ENCODE peak calls at places on chromosomes 7 and 10, in six cellular contexts. U is foreskin keratinocyte, W is IMR-90, X is psoas muscle, D is mammary epithelial cell, M is substantia nigra. B is an unnamed sample.

GRCh38 chr10:102120987-102121738 is 995 bp upstream of the LDB1 start:
- DNase-seq in W (peak; percentile 90), X (peak; percentile 73), U (no peak), M (no peak), D (no peak), B (no peak)

GRCh38 chr7:111753968-111754367 is 191.7 kb upstream of the IMMP2L start:
- DNase-seq in U (no peak), D (no peak), W (peak; percentile 33), M (no peak), X (no peak), B (no peak)

GRCh38 chr7:77797734-77798393 is 370 bp downstream of the TMEM60 start:
- DNase-seq in D (no peak), X (peak; percentile 74), W (peak; percentile 34), M (no peak), U (no peak), B (peak; percentile 33)

GRCh38 chr10:105146436-105146835 is 505.3 kb downstream of the SORCS3 start:
- DNase-seq in W (no peak), D (peak; percentile 8), X (no peak), M (no peak), U (no peak), B (no peak)

GRCh38 chr10:110434477-110435096 is 63.1 kb upstream of the DUSP5 start:
- DNase-seq in W (no peak), D (no peak), U (no peak), X (peak; percentile 39), M (no peak), B (no peak)

GRCh38 chr10:18195060-18195799 is 55.0 kb downstream of the CACNB2 start:
- DNase-seq in M (no peak), X (no peak), U (no peak), W (peak; percentile 70), D (no peak), B (no peak)

GRCh38 chr7:92641921-92642511 is 51.8 kb upstream of the FAM133B start:
- DNase-seq in X (no peak), U (peak; percentile 69), D (peak; percentile 89), M (no peak), W (peak; percentile 86), B (no peak)

GRCh38 chr10:132585732-132586722 is 48.4 kb downstream of the INPP5A start:
- DNase-seq in U (no peak), W (no peak), M (no peak), X (no peak), D (no peak), B (no peak)

GRCh38 chr10:12081879-12082560 is 13.3 kb downstream of the DHTKD1 start:
- DNase-seq in M (no peak), W (peak; percentile 68), D (peak; percentile 17), X (no peak), U (peak; percentile 31), B (peak; percentile 28)

GRCh38 chr10:72186633-72187330 is 29.0 kb upstream of the ANAPC16 start:
- DNase-seq in U (no peak), X (no peak), D (peak; percentile 49), W (peak; percentile 41), M (no peak), B (no peak)

DNA sequence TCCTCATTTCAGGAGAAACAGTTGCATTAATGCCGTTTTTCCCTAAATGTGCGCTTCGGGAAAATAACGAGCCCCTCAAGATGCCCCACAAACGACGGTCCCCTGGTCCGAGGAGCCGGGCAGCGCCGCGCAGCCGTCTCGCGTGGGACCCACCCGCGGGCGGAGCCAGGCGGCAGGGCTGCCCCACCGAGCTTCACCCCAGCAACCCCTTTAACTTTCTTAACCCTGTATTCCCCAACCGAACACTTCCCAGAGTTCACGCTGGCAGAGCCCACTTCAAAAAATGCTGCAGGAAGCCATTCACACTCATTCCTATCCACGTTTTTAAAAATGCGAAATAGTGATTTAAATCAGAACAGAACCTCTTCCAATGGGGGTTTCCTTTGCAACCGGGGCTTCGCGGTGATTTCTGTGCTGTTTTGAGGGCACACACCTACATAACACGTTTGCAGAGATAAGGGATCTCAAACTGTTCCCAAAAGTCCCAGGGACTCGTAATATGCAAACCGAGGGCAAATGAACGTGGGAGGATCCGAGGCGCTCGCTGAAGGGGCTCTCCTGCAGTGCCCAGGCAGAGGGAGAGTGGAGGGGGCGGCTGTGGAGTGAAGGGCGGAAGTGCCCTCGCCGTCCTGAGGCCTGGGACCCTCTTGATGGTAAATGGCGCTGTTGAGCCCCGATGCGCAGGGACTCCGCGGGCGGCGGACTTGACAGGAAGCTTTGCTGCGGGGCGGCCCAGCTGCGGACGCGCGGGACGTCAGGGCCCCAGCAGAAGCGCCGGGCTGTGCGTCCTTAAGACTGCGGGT is 152.1 kb upstream of the YAE1 start:
- DNase-seq in M (no peak), D (peak; percentile 17), X (no peak), U (no peak), W (peak; percentile 17), B (peak; percentile 23)
- H3K27ac ChIP-seq in M (no peak overlapping the region), D (no peak overlapping the region), X (no peak overlapping the region), U (no peak overlapping the region), W (no peak overlapping the region), B (no peak overlapping the region)

GRCh38 chr10:75137533-75138438 is 26.3 kb downstream of the SAMD8 start:
- DNase-seq in U (no peak), W (peak; percentile 72), M (no peak), D (peak; percentile 63), X (no peak), B (peak; percentile 58)

GRCh38 chr10:75140246-75140645 is 28.8 kb downstream of the SAMD8 start:
- DNase-seq in W (no peak), U (no peak), D (no peak), X (no peak), M (no peak), B (no peak)

DNA sequence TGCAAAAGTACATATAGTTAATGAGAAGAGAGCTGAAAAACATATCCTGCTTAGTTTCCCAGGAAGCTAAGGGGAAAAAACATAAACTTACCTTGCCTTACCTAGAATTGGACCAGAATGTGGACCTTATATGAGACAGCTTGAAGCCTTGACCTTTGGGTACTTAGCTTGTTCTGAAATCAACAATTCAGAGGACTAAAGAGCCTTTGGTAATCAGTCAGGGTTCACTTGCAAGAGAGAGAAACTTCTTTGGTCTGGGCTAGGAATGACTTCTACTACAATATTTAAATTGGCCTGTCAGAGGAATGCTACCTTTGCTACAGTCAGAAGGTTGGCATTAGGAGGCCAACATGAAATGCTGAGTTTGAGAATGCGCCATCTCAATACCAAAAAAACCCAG is 24.9 kb downstream of the SAMD8 start:
- DNase-seq in W (no peak), D (no peak), M (no peak), U (no peak), X (no peak), B (no peak)
- H3K27ac ChIP-seq in W (no peak overlapping the region), D (no peak overlapping the region), M (no peak overlapping the region), U (no peak overlapping the region), X (peak overlapping the region; percentile 5), B (no peak overlapping the region)

GRCh38 chr10:78247821-78248220 is 214.2 kb downstream of the RPS24 start:
- DNase-seq in U (no peak), M (no peak), D (no peak), W (no peak), X (no peak), B (no peak)
- H3K27ac ChIP-seq in U (no peak overlapping the region), M (no peak overlapping the region), D (no peak overlapping the region), W (peak overlapping the region; percentile 6), X (no peak overlapping the region), B (no peak overlapping the region)

GRCh38 chr7:138832966-138833365 is 35.0 kb upstream of the ATP6V0A4 start:
- DNase-seq in M (no peak), X (no peak), W (no peak), U (no peak), D (no peak), B (no peak)

GRCh38 chr7:138833596-138833995 is 35.6 kb upstream of the ATP6V0A4 start:
- DNase-seq in U (no peak), D (no peak), X (no peak), M (no peak), W (no peak), B (no peak)

GRCh38 chr7:138828302-138828701 is 30.3 kb upstream of the ATP6V0A4 start:
- DNase-seq in W (no peak), X (no peak), D (peak; percentile 3), U (no peak), M (no peak), B (no peak)

GRCh38 chr7:138825049-138825721 is 27.2 kb upstream of the ATP6V0A4 start:
- DNase-seq in D (no peak), U (no peak), M (no peak), X (no peak), W (no peak), B (no peak)

GRCh38 chr7:138829335-138829734 is 31.3 kb upstream of the ATP6V0A4 start:
- DNase-seq in U (no peak), W (no peak), D (no peak), M (no peak), X (no peak), B (no peak)
- H3K27ac ChIP-seq in U (no peak overlapping the region), W (no peak overlapping the region), D (no peak overlapping the region), M (no peak overlapping the region), X (no peak overlapping the region), B (no peak overlapping the region)

GRCh38 chr10:103582331-103583123 is 89.0 kb downstream of the NEURL1 start:
- DNase-seq in M (no peak), U (no peak), W (no peak), X (peak; percentile 26), D (no peak), B (no peak)

GRCh38 chr10:103578782-103579382 is 85.4 kb downstream of the NEURL1 start:
- DNase-seq in W (no peak), X (peak; percentile 50), D (no peak), M (no peak), U (no peak), B (no peak)

GRCh38 chr10:103581499-103581898 is 88.0 kb downstream of the NEURL1 start:
- DNase-seq in U (no peak), W (no peak), D (no peak), M (no peak), X (no peak), B (no peak)

GRCh38 chr10:103580422-103580821 is 86.9 kb downstream of the NEURL1 start:
- DNase-seq in D (no peak), U (no peak), M (no peak), W (no peak), X (peak; percentile 80), B (no peak)

GRCh38 chr10:103580011-103580410 is 86.5 kb downstream of the NEURL1 start:
- DNase-seq in W (no peak), U (no peak), M (no peak), D (no peak), X (peak; percentile 77), B (no peak)
- H3K27ac ChIP-seq in W (no peak overlapping the region), U (no peak overlapping the region), M (no peak overlapping the region), D (no peak overlapping the region), X (peak overlapping the region; percentile 83), B (no peak overlapping the region)

GRCh38 chr7:144414815-144415214 is 11.3 kb upstream of the NOBOX start:
- DNase-seq in X (no peak), M (no peak), U (no peak), W (no peak), D (no peak), B (no peak)

GRCh38 chr7:144416341-144416740 is 12.8 kb upstream of the NOBOX start:
- DNase-seq in U (peak; percentile 87), M (no peak), W (no peak), D (peak; percentile 88), X (no peak), B (peak; percentile 43)

GRCh38 chr7:144410441-144410840 is 6.9 kb upstream of the NOBOX start:
- DNase-seq in M (no peak), U (no peak), W (no peak), D (no peak), X (no peak), B (no peak)

GRCh38 chr7:144415858-144416257 is 12.4 kb upstream of the NOBOX start:
- DNase-seq in W (no peak), D (no peak), X (no peak), U (peak; percentile 19), M (no peak), B (no peak)
- H3K27ac ChIP-seq in W (no peak overlapping the region), D (peak overlapping the region; percentile 78), X (no peak overlapping the region), U (peak overlapping the region; percentile 80), M (no peak overlapping the region), B (no peak overlapping the region)

B was measured in RWPE1.